ENCODE peak calls at places on chromosomes 1 and 21, in eight cellular contexts. D is lower lobe of right lung, O is small intestine, P is sigmoid colon, L is hepatocyte, G is heart left ventricle, A is neural progenitor cell, I is psoas muscle. W is an unnamed sample.

GRCh38 chr1:247746391-247746935 is 1.5 kb downstream of the OR14A2 start:
- DNase-seq in D (no peak), I (no peak), L (no peak), A (no peak), P (no peak), G (no peak), O (no peak), W (no peak)

GRCh38 chr21:41369915-41370839 is 8.3 kb downstream of the MX2 start:
- DNase-seq in O (peak), D (no peak), L (no peak), P (peak), A (no peak), G (peak), I (no peak), W (no peak)

GRCh38 chr1:44016875-44017400 is 14.3 kb downstream of the SLC6A9 start:
- DNase-seq in O (no peak), L (no peak), I (no peak), D (no peak), G (no peak), A (peak), P (no peak), W (no peak)

GRCh38 chr1:46653405-46653853 is 14.7 kb downstream of the ATPAF1 start:
- DNase-seq in G (no peak), A (no peak), P (no peak), O (peak), D (no peak), L (peak), I (no peak), W (no peak)

GRCh38 chr1:47515390-47515789 is 77.5 kb downstream of the FOXD2 start:
- DNase-seq in I (no peak), O (no peak), D (no peak), L (no peak), P (no peak), G (no peak), A (no peak), W (no peak)

GRCh38 chr1:38835230-38835827 is 24.2 kb downstream of the RRAGC start:
- DNase-seq in I (no peak), G (no peak), O (peak), D (no peak), L (peak), A (peak), P (no peak), W (peak)

GRCh38 chr1:27634166-27634981 is 611 bp downstream of the FGR start:
- DNase-seq in I (peak), G (peak), L (peak), D (peak), O (no peak), P (no peak), A (peak), W (no peak)

GRCh38 chr1:208615356-208615755 is 371.2 kb upstream of the PLXNA2 start:
- DNase-seq in D (no peak), G (no peak), O (no peak), A (no peak), P (no peak), L (no peak), I (no peak), W (no peak)

GRCh38 chr1:60571811-60572210 is 498.2 kb upstream of the C1orf87 start:
- DNase-seq in A (no peak), O (no peak), I (no peak), L (no peak), P (no peak), D (no peak), G (no peak), W (no peak)

GRCh38 chr1:205916541-205916940 is 26.7 kb downstream of the SLC26A9 start:
- DNase-seq in G (no peak), P (no peak), O (no peak), I (no peak), A (no peak), D (no peak), L (no peak), W (no peak)

GRCh38 chr21:34862951-34863350 is 186.2 kb downstream of the RUNX1 start:
- DNase-seq in G (no peak), O (no peak), D (no peak), I (no peak), A (no peak), L (no peak), P (no peak), W (no peak)

GRCh38 chr1:210437111-210437510 is 108.4 kb downstream of the HHAT start:
- DNase-seq in D (no peak), I (no peak), O (no peak), P (no peak), L (no peak), G (no peak), A (no peak), W (no peak)

GRCh38 chr21:26388731-26389231 is 184.3 kb downstream of the CYYR1 start:
- DNase-seq in D (no peak), I (no peak), L (no peak), G (no peak), P (no peak), A (no peak), O (no peak), W (no peak)

GRCh38 chr1:77686784-77687518 is 4.5 kb upstream of the ZZZ3 start:
- DNase-seq in L (peak), D (peak), A (peak), I (no peak), O (no peak), G (peak), P (no peak), W (no peak)

GRCh38 chr1:156500847-156501686 is 492 bp upstream of the MEF2D start:
- DNase-seq in D (peak), P (peak), O (peak), G (peak), A (peak), I (peak), L (peak), W (peak)
- H3K27ac ChIP-seq in D (peak), P (peak), O (peak), G (peak), A (peak), I (peak), L (peak), W (no peak)

GRCh38 chr1:222546548-222547259 is 1.2 kb downstream of the HHIPL2 start:
- DNase-seq in O (no peak), I (no peak), D (no peak), A (peak), G (no peak), P (no peak), L (peak), W (no peak)

GRCh38 chr1:222543817-222544216 is 4.1 kb downstream of the HHIPL2 start:
- DNase-seq in D (no peak), P (no peak), A (peak), L (no peak), O (no peak), I (no peak), G (no peak), W (no peak)

GRCh38 chr1:222547260-222547614 is 667 bp downstream of the HHIPL2 start:
- DNase-seq in O (no peak), G (no peak), A (no peak), D (no peak), L (no peak), I (no peak), P (no peak), W (no peak)

GRCh38 chr1:222546091-222546490 is 1.8 kb downstream of the HHIPL2 start:
- DNase-seq in I (no peak), A (no peak), G (no peak), P (no peak), L (no peak), D (no peak), O (no peak), W (no peak)

DNA sequence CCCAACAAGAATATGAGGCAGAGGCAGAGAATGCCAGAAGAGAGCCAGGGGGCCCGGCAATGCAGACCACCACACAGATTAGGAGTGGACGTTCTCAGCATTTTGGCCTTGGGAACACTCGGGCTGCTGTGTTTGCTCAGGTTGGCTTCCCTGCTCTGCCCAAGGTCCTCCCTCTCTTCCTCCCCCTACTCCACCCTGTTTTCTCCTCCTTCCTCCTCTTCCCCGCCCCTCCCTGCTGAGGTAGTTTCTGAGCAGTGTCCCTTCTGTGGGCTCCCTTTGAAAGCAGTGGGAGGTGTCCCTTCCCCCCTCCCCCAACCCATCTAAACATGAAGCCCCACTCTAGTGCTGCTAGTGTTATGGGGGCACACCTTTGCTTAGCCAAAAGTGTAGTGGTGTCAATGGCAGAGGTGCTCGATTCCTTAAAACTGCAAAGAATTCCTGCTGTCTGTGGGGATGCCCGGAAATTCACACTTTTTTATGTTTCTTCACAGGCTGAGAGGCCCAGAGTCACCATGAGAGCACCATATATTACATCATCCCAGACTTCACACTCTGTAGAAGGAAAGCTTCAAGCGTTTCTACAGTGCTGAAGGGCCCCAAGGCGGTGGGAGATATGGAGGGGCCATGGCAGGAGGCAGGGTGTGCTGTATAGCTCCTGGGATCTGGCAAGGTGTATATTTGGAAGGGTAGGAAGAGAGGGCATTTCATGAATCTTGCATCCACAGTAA is at the start of gene HHIPL2:
- DNase-seq in I (no peak), P (no peak), O (no peak), D (no peak), G (no peak), A (no peak), L (no peak), W (no peak)
- H3K4me3 ChIP-seq in I (no peak), P (no peak), O (no peak), D (no peak), G (no peak), A (no peak), L (no peak), W (no peak)

GRCh38 chr1:162914601-162915000 is 53.6 kb upstream of the CCDC190 start:
- DNase-seq in P (no peak), O (no peak), D (no peak), A (no peak), I (no peak), L (no peak), G (no peak), W (no peak)
- H3K27ac ChIP-seq in P (no peak), O (no peak), D (no peak), A (no peak), I (no peak), L (no peak), G (no peak), W (no peak)

GRCh38 chr1:15390667-15391066 is 19.0 kb upstream of the EFHD2 start:
- DNase-seq in L (no peak), A (no peak), D (no peak), I (no peak), O (no peak), P (no peak), G (no peak), W (no peak)

GRCh38 chr1:15384301-15384901 is 25.3 kb upstream of the EFHD2 start:
- DNase-seq in I (no peak), L (no peak), D (no peak), O (no peak), G (no peak), P (no peak), A (peak), W (peak)

GRCh38 chr1:15386128-15386824 is 23.4 kb upstream of the EFHD2 start:
- DNase-seq in G (no peak), D (no peak), O (no peak), L (no peak), A (peak), P (no peak), I (no peak), W (no peak)

GRCh38 chr1:15385420-15385819 is 24.3 kb upstream of the EFHD2 start:
- DNase-seq in O (no peak), P (no peak), I (no peak), G (no peak), L (no peak), A (no peak), D (no peak), W (no peak)

GRCh38 chr1:15388201-15388880 is 21.3 kb upstream of the EFHD2 start:
- DNase-seq in G (no peak), I (no peak), A (no peak), P (no peak), L (no peak), D (no peak), O (no peak), W (no peak)
- H3K4me3 ChIP-seq in G (no peak), I (no peak), A (no peak), P (no peak), L (no peak), D (no peak), O (no peak), W (no peak)

GRCh38 chr1:218345673-218346390 is 696 bp downstream of the TGFB2 start:
- DNase-seq in G (peak), I (peak), A (peak), P (peak), D (peak), O (peak), L (peak), W (no peak)
- H3K27ac ChIP-seq in G (peak), I (peak), A (no peak), P (peak), D (peak), O (no peak), L (peak), W (no peak)

GRCh38 chr1:167755568-167756145 is 33.9 kb downstream of the MPZL1 start:
- DNase-seq in G (no peak), I (no peak), O (no peak), L (no peak), A (peak), P (no peak), D (no peak), W (no peak)

GRCh38 chr1:167748901-167749300 is 27.1 kb downstream of the MPZL1 start:
- DNase-seq in D (no peak), G (no peak), A (no peak), I (no peak), O (no peak), L (no peak), P (no peak), W (no peak)

GRCh38 chr1:167750641-167751040 is 28.9 kb downstream of the MPZL1 start:
- DNase-seq in A (no peak), P (no peak), G (no peak), D (no peak), O (no peak), L (no peak), I (no peak), W (no peak)

GRCh38 chr1:167749741-167750140 is 28.0 kb downstream of the MPZL1 start:
- DNase-seq in O (no peak), I (no peak), G (no peak), A (no peak), L (no peak), P (no peak), D (no peak), W (no peak)

DNA sequence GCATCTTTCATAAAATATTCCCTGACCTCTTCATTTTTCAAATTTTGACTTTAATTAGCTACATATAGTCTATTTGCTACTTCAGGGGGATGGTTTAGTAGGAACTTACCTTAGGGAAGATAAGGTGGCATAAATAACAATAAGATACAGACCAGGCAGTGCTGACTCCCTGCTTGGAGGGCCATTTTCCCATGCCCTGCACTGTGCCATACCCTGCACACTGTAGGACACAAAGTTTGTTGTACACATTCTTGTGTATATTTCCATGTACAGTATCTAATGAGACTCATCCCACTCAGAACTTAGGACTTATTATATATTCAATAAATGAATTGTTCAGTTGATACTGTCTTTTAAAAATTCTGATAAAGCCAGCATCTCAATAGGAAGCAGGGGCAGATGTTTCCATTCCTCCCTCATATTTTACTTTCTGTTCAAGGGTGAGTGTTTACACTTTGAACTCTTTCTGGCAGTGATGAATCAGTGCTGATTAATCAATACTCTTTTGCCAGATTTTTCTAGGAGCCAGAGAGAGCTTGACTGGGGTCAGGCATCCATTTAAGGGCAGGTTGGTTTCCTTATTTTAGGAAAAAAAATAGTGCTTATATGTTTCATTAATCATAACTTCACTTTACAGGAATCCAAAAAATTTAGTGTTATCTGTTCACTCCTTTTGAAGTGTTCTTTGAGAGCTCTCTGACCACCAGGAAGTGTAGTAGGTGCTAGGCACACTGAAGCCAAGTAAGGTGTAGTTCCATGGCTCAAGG is 30.6 kb downstream of the MPZL1 start:
- DNase-seq in L (no peak), D (no peak), A (no peak), I (no peak), O (peak), G (no peak), P (no peak), W (no peak)
- H3K4me3 ChIP-seq in L (no peak), D (no peak), A (no peak), I (no peak), O (no peak), G (no peak), P (no peak), W (no peak)

DNA sequence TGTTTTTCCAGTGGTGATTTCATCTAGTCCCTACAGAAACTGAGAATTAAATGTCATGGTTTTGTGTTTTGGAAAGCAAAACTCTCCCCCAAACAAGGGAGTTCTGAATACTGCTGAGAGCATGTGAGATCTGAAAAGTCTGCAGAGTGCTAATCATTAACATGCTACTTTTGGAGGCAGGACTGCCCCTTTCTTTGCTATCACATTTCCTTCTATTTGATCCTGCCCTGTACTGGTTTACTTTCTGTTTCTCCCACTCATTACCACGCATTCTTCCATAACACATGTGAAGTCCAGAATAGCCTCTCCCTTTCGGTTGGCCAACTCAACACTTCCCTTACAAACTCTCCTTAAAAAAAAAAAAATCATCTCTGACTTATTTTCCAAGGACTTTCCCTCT is 63.6 kb downstream of the GADD45A start:
- DNase-seq in P (no peak), I (no peak), O (peak), A (no peak), D (no peak), G (no peak), L (peak), W (no peak)
- H3K27ac ChIP-seq in P (peak), I (peak), O (peak), A (no peak), D (peak), G (peak), L (peak), W (no peak)

GRCh38 chr1:108747128-108747827 is 804 bp downstream of the STXBP3 start:
- DNase-seq in P (peak), I (peak), A (peak), G (peak), O (peak), D (peak), L (peak), W (no peak)

GRCh38 chr1:108749081-108749480 is 2.6 kb downstream of the STXBP3 start:
- DNase-seq in L (no peak), I (no peak), O (no peak), A (no peak), D (no peak), P (no peak), G (no peak), W (no peak)

GRCh38 chr1:108747898-108748297 is 1.4 kb downstream of the STXBP3 start:
- DNase-seq in L (no peak), P (no peak), A (no peak), G (no peak), I (no peak), O (no peak), D (no peak), W (no peak)

GRCh38 chr1:108745980-108746381 is 493 bp upstream of the STXBP3 start:
- DNase-seq in D (no peak), G (no peak), P (no peak), A (no peak), I (no peak), O (no peak), L (no peak), W (no peak)

GRCh38 chr1:108746382-108747127 is at the start of gene STXBP3:
- DNase-seq in A (peak), L (peak), I (peak), O (peak), P (peak), D (peak), G (peak), W (peak)
- H3K4me3 ChIP-seq in A (peak), L (peak), I (peak), O (peak), P (peak), D (peak), G (peak), W (peak)

W was measured in iPS DF 6.9.